ENCODE peak calls at places on chromosomes 4 and X, in six cellular contexts. One of them, this sample, is unnamed.

GRCh38 chr4:6359536-6360308 is 90.1 kb downstream of the WFS1 start:
- DNase-seq in left lung: no peak
- DNase-seq in choroid plexus epithelial cell: no peak
- DNase-seq in sigmoid colon: no peak
- DNase-seq in body of pancreas: no peak
- DNase-seq in HFF-Myc: no peak
- DNase-seq in this sample: no peak

GRCh38 chrX:44306336-44306735 is 37.1 kb downstream of the EFHC2 start:
- DNase-seq in left lung: no peak
- DNase-seq in choroid plexus epithelial cell: peak; percentile 6
- DNase-seq in sigmoid colon: no peak
- DNase-seq in body of pancreas: no peak
- DNase-seq in HFF-Myc: peak; percentile 3
- DNase-seq in this sample: peak; percentile 1

GRCh38 chr4:25190407-25190806 is 30.2 kb upstream of the SEPSECS start:
- DNase-seq in left lung: no peak
- DNase-seq in choroid plexus epithelial cell: no peak
- DNase-seq in sigmoid colon: no peak
- DNase-seq in body of pancreas: no peak
- DNase-seq in HFF-Myc: no peak
- DNase-seq in this sample: no peak

GRCh38 chr4:2284934-2285664 is 23.2 kb upstream of the MXD4 start:
- DNase-seq in left lung: peak; percentile 25
- DNase-seq in choroid plexus epithelial cell: peak; percentile 41
- DNase-seq in sigmoid colon: peak; percentile 50
- DNase-seq in body of pancreas: peak; percentile 3
- DNase-seq in HFF-Myc: no peak
- DNase-seq in this sample: peak; percentile 52

GRCh38 chrX:39869846-39870601 is 227.7 kb downstream of the BCOR start:
- DNase-seq in left lung: no peak
- DNase-seq in choroid plexus epithelial cell: peak; percentile 53
- DNase-seq in sigmoid colon: no peak
- DNase-seq in body of pancreas: no peak
- DNase-seq in HFF-Myc: no peak
- DNase-seq in this sample: peak; percentile 52

GRCh38 chr4:122525865-122526264 is 69.3 kb upstream of the IL2 start:
- DNase-seq in left lung: no peak
- DNase-seq in choroid plexus epithelial cell: no peak
- DNase-seq in sigmoid colon: no peak
- DNase-seq in body of pancreas: no peak
- DNase-seq in HFF-Myc: no peak
- DNase-seq in this sample: peak; percentile 28

GRCh38 chr4:113106076-113106475 is 56.6 kb downstream of the ANK2 start:
- DNase-seq in left lung: no peak
- DNase-seq in choroid plexus epithelial cell: peak; percentile 67
- DNase-seq in sigmoid colon: no peak
- DNase-seq in body of pancreas: no peak
- DNase-seq in HFF-Myc: peak; percentile 20
- DNase-seq in this sample: peak; percentile 68

GRCh38 chr4:43690121-43690520 is 758.5 kb downstream of the KCTD8 start:
- DNase-seq in left lung: no peak
- DNase-seq in choroid plexus epithelial cell: no peak
- DNase-seq in sigmoid colon: no peak
- DNase-seq in body of pancreas: no peak
- DNase-seq in HFF-Myc: no peak
- DNase-seq in this sample: peak; percentile 4

GRCh38 chr4:6594826-6595355 is 19.9 kb downstream of the MAN2B2 start:
- DNase-seq in left lung: no peak
- DNase-seq in choroid plexus epithelial cell: no peak
- DNase-seq in sigmoid colon: no peak
- DNase-seq in body of pancreas: no peak
- DNase-seq in HFF-Myc: no peak
- DNase-seq in this sample: no peak

GRCh38 chrX:23864719-23865349 is 42.9 kb downstream of the APOO start:
- DNase-seq in left lung: no peak
- DNase-seq in choroid plexus epithelial cell: no peak
- DNase-seq in sigmoid colon: no peak
- DNase-seq in body of pancreas: no peak
- DNase-seq in HFF-Myc: no peak
- DNase-seq in this sample: no peak

GRCh38 chr4:127364397-127364796 is 268.4 kb upstream of the INTU start:
- DNase-seq in left lung: no peak
- DNase-seq in choroid plexus epithelial cell: no peak
- DNase-seq in sigmoid colon: no peak
- DNase-seq in body of pancreas: no peak
- DNase-seq in HFF-Myc: no peak
- DNase-seq in this sample: no peak

GRCh38 chrX:2801223-2801622 is 27.5 kb upstream of the GYG2 start:
- DNase-seq in left lung: no peak
- DNase-seq in choroid plexus epithelial cell: no peak
- DNase-seq in sigmoid colon: no peak
- DNase-seq in body of pancreas: no peak
- DNase-seq in HFF-Myc: no peak
- DNase-seq in this sample: no peak

GRCh38 chrX:25277574-25277973 is 261.8 kb upstream of the ARX start:
- DNase-seq in left lung: no peak
- DNase-seq in choroid plexus epithelial cell: no peak
- DNase-seq in sigmoid colon: no peak
- DNase-seq in body of pancreas: no peak
- DNase-seq in HFF-Myc: no peak
- DNase-seq in this sample: no peak

GRCh38 chr4:6281436-6282144 is 11.9 kb downstream of the WFS1 start:
- DNase-seq in left lung: no peak
- DNase-seq in choroid plexus epithelial cell: no peak
- DNase-seq in sigmoid colon: peak; percentile 82
- DNase-seq in body of pancreas: no peak
- DNase-seq in HFF-Myc: no peak
- DNase-seq in this sample: no peak

GRCh38 chr4:174749091-174749490 is 80.0 kb downstream of the GLRA3 start:
- DNase-seq in left lung: no peak
- DNase-seq in choroid plexus epithelial cell: peak; percentile 4
- DNase-seq in sigmoid colon: no peak
- DNase-seq in body of pancreas: no peak
- DNase-seq in HFF-Myc: no peak
- DNase-seq in this sample: peak; percentile 31

GRCh38 chr4:31539279-31540074 is 819.3 kb downstream of the PCDH7 start:
- DNase-seq in left lung: no peak
- DNase-seq in choroid plexus epithelial cell: peak; percentile 26
- DNase-seq in sigmoid colon: no peak
- DNase-seq in body of pancreas: peak; percentile 7
- DNase-seq in HFF-Myc: no peak
- DNase-seq in this sample: no peak

GRCh38 chrX:136477026-136477425 is 10.7 kb upstream of the BRS3 start:
- DNase-seq in left lung: no peak
- DNase-seq in choroid plexus epithelial cell: no peak
- DNase-seq in sigmoid colon: no peak
- DNase-seq in body of pancreas: no peak
- DNase-seq in HFF-Myc: no peak
- DNase-seq in this sample: no peak

GRCh38 chr4:88202443-88202842 is 44.0 kb upstream of the ABCG2 start:
- DNase-seq in left lung: no peak
- DNase-seq in choroid plexus epithelial cell: no peak
- DNase-seq in sigmoid colon: no peak
- DNase-seq in body of pancreas: no peak
- DNase-seq in HFF-Myc: no peak
- DNase-seq in this sample: no peak

GRCh38 chr4:123967360-123967759 is 570.8 kb downstream of the SPRY1 start:
- DNase-seq in left lung: no peak
- DNase-seq in choroid plexus epithelial cell: no peak
- DNase-seq in sigmoid colon: no peak
- DNase-seq in body of pancreas: no peak
- DNase-seq in HFF-Myc: no peak
- DNase-seq in this sample: no peak

GRCh38 chr4:110751991-110752390 is 129.1 kb upstream of the PITX2 start:
- DNase-seq in left lung: no peak
- DNase-seq in choroid plexus epithelial cell: no peak
- DNase-seq in sigmoid colon: no peak
- DNase-seq in body of pancreas: no peak
- DNase-seq in HFF-Myc: no peak
- DNase-seq in this sample: no peak

GRCh38 chr4:89957527-89957926 is 62.9 kb downstream of the MMRN1 start:
- DNase-seq in left lung: no peak
- DNase-seq in choroid plexus epithelial cell: no peak
- DNase-seq in sigmoid colon: no peak
- DNase-seq in body of pancreas: no peak
- DNase-seq in HFF-Myc: no peak
- DNase-seq in this sample: no peak

GRCh38 chr4:55435136-55435535 is 39.4 kb downstream of the TMEM165 start:
- DNase-seq in left lung: no peak
- DNase-seq in choroid plexus epithelial cell: peak; percentile 75
- DNase-seq in sigmoid colon: no peak
- DNase-seq in body of pancreas: no peak
- DNase-seq in HFF-Myc: no peak
- DNase-seq in this sample: peak; percentile 59
- TF ChIP-seq CTCF in left lung: peak; percentile 7
- TF ChIP-seq CTCF in choroid plexus epithelial cell: peak; percentile 62
- TF ChIP-seq CTCF in sigmoid colon: no peak
- TF ChIP-seq CTCF in body of pancreas: peak; percentile 27
- TF ChIP-seq CTCF in HFF-Myc: no peak
- TF ChIP-seq CTCF in this sample: peak; percentile 45

GRCh38 chr4:151206241-151207005 is 70.5 kb upstream of the PRSS48 start:
- DNase-seq in left lung: no peak
- DNase-seq in choroid plexus epithelial cell: peak; percentile 27
- DNase-seq in sigmoid colon: no peak
- DNase-seq in body of pancreas: no peak
- DNase-seq in HFF-Myc: no peak
- DNase-seq in this sample: no peak
- H3K4me3 ChIP-seq in left lung: no peak overlapping the region
- H3K4me3 ChIP-seq in choroid plexus epithelial cell: no peak overlapping the region
- H3K4me3 ChIP-seq in sigmoid colon: no peak overlapping the region
- H3K4me3 ChIP-seq in body of pancreas: no peak overlapping the region
- H3K4me3 ChIP-seq in HFF-Myc: no peak overlapping the region
- H3K4me3 ChIP-seq in this sample: no peak overlapping the region

GRCh38 chr4:40190880-40191815 is 5.7 kb upstream of the RHOH start:
- DNase-seq in left lung: no peak
- DNase-seq in choroid plexus epithelial cell: no peak
- DNase-seq in sigmoid colon: no peak
- DNase-seq in body of pancreas: no peak
- DNase-seq in HFF-Myc: no peak
- DNase-seq in this sample: no peak

GRCh38 chr4:40193578-40193977 is 3.3 kb upstream of the RHOH start:
- DNase-seq in left lung: no peak
- DNase-seq in choroid plexus epithelial cell: no peak
- DNase-seq in sigmoid colon: no peak
- DNase-seq in body of pancreas: no peak
- DNase-seq in HFF-Myc: no peak
- DNase-seq in this sample: no peak

GRCh38 chr4:40193018-40193571 is 3.7 kb upstream of the RHOH start:
- DNase-seq in left lung: no peak
- DNase-seq in choroid plexus epithelial cell: no peak
- DNase-seq in sigmoid colon: no peak
- DNase-seq in body of pancreas: no peak
- DNase-seq in HFF-Myc: no peak
- DNase-seq in this sample: no peak

GRCh38 chr4:40190465-40190864 is 6.4 kb upstream of the RHOH start:
- DNase-seq in left lung: no peak
- DNase-seq in choroid plexus epithelial cell: no peak
- DNase-seq in sigmoid colon: no peak
- DNase-seq in body of pancreas: no peak
- DNase-seq in HFF-Myc: no peak
- DNase-seq in this sample: no peak

DNA sequence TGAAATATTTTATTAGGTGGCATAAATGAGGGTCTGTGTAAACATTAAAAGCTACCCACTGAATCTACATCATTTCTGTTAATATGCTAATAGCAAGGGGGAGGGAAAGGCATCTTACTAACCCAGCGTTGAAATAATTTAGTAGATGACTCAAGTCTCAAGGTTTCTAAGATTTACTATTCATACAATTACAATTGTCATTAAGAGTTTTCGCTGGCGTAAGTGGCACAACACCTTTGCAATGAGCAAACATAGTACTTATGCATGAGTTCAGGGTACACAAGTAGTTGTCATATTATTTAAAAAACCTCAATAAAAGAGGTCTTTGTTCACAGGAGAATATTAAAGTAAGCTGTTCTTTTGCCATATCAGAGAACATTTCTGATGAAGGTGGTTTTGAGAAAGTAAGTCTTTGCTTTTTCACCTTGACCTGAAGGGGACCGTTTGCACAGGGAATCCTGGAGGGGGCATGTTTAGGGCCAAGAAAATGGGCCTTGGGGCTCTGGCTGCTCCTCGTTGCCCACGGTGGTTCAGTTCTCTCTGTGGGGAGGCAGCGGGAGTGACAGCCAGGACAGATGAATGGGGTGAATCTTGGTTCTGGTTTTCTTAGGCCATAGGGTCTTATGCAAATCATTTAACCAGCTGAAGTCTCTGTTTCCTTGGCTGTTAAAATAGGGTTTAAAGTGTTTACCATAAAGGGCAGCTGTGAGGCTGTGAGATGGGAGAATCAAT is 4.4 kb upstream of the RHOH start:
- DNase-seq in left lung: no peak
- DNase-seq in choroid plexus epithelial cell: no peak
- DNase-seq in sigmoid colon: no peak
- DNase-seq in body of pancreas: no peak
- DNase-seq in HFF-Myc: no peak
- DNase-seq in this sample: no peak
- TF ChIP-seq CTCF in left lung: no peak
- TF ChIP-seq CTCF in choroid plexus epithelial cell: no peak
- TF ChIP-seq CTCF in sigmoid colon: no peak
- TF ChIP-seq CTCF in body of pancreas: no peak
- TF ChIP-seq CTCF in HFF-Myc: no peak
- TF ChIP-seq CTCF in this sample: no peak

GRCh38 chr4:13523105-13523477 is 21.2 kb downstream of the NKX3-2 start:
- DNase-seq in left lung: no peak
- DNase-seq in choroid plexus epithelial cell: no peak
- DNase-seq in sigmoid colon: no peak
- DNase-seq in body of pancreas: no peak
- DNase-seq in HFF-Myc: no peak
- DNase-seq in this sample: no peak

GRCh38 chr4:13525606-13526281 is 18.6 kb downstream of the NKX3-2 start:
- DNase-seq in left lung: no peak
- DNase-seq in choroid plexus epithelial cell: no peak
- DNase-seq in sigmoid colon: no peak
- DNase-seq in body of pancreas: no peak
- DNase-seq in HFF-Myc: no peak
- DNase-seq in this sample: no peak

GRCh38 chr4:13524504-13525243 is 19.6 kb downstream of the NKX3-2 start:
- DNase-seq in left lung: no peak
- DNase-seq in choroid plexus epithelial cell: peak; percentile 56
- DNase-seq in sigmoid colon: no peak
- DNase-seq in body of pancreas: no peak
- DNase-seq in HFF-Myc: no peak
- DNase-seq in this sample: peak; percentile 36

GRCh38 chr4:13522282-13523104 is 21.8 kb downstream of the NKX3-2 start:
- DNase-seq in left lung: no peak
- DNase-seq in choroid plexus epithelial cell: no peak
- DNase-seq in sigmoid colon: no peak
- DNase-seq in body of pancreas: no peak
- DNase-seq in HFF-Myc: no peak
- DNase-seq in this sample: no peak

GRCh38 chr4:13523591-13524503 is 20.5 kb downstream of the NKX3-2 start:
- DNase-seq in left lung: no peak
- DNase-seq in choroid plexus epithelial cell: no peak
- DNase-seq in sigmoid colon: no peak
- DNase-seq in body of pancreas: no peak
- DNase-seq in HFF-Myc: no peak
- DNase-seq in this sample: no peak
- H3K4me3 ChIP-seq in left lung: no peak overlapping the region
- H3K4me3 ChIP-seq in choroid plexus epithelial cell: no peak overlapping the region
- H3K4me3 ChIP-seq in sigmoid colon: no peak overlapping the region
- H3K4me3 ChIP-seq in body of pancreas: no peak overlapping the region
- H3K4me3 ChIP-seq in HFF-Myc: no peak overlapping the region
- H3K4me3 ChIP-seq in this sample: no peak overlapping the region